ENCODE peak calls at places on chromosomes 16 and 17, in nine cellular contexts. W is adrenal gland; A is ELR; U is Panc1; S is NCI-H1417; G is T-helper 1 cell; I is NCI-H2081; E is activated CD8-positive, alpha-beta memory T cell treated with anti-CD3 and anti-CD28 coated beads, Interleukin-2, amount 50 U/mL, for 48 hours; X is activated T-cell treated with anti-CD3 and anti-CD28 coated beads, Interleukin-2, amount 50 U/mL, for 4 hours. R is an unnamed sample.
A peak's percentile ranks its signal among the peaks of the same experiment; 100 is the strongest.

GRCh38 chr17:81572499-81573030 is 20.4 kb upstream of the FAAP100 start:
- DNase-seq in X (no peak), E (no peak), U (no peak), A (no peak), I (no peak), S (no peak), G (no peak), W (no peak), R (no peak)

GRCh38 chr16:19127205-19127604 is 13.4 kb downstream of the ITPRIPL2 start:
- DNase-seq in U (no peak), E (no peak), S (no peak), G (no peak), X (no peak), W (no peak), I (no peak), A (no peak), R (no peak)

GRCh38 chr17:50272711-50273653 is 1.3 kb upstream of the TMEM92 start:
- DNase-seq in I (peak; percentile 29), G (no peak), W (peak; percentile 19), U (no peak), A (peak; percentile 60), S (peak; percentile 37), X (peak; percentile 43), E (peak; percentile 86), R (peak; percentile 67)

GRCh38 chr17:76420356-76421053 is 32.4 kb downstream of the UBE2O start:
- DNase-seq in I (no peak), E (no peak), G (no peak), U (no peak), W (no peak), S (no peak), X (no peak), A (no peak), R (no peak)

GRCh38 chr17:28616281-28616680 is 2.3 kb upstream of the RSKR start:
- DNase-seq in G (no peak), E (no peak), W (no peak), A (no peak), I (no peak), S (no peak), X (no peak), U (no peak), R (no peak)

GRCh38 chr16:68563631-68564366 is 24.7 kb downstream of the ZFP90 start:
- DNase-seq in X (no peak), I (no peak), U (no peak), G (no peak), A (peak; percentile 12), S (no peak), E (no peak), W (no peak), R (no peak)

GRCh38 chr16:54288592-54289241 is 2.1 kb upstream of the IRX3 start:
- DNase-seq in G (no peak), I (no peak), U (no peak), E (no peak), A (no peak), S (no peak), X (no peak), W (no peak), R (no peak)

GRCh38 chr16:84247844-84248243 is 8.0 kb upstream of the KCNG4 start:
- DNase-seq in W (no peak), U (no peak), S (no peak), A (peak; percentile 61), E (no peak), I (no peak), G (no peak), X (no peak), R (no peak)

GRCh38 chr17:7512824-7513540 is 28.8 kb downstream of the POLR2A start:
- DNase-seq in S (no peak), A (no peak), X (no peak), G (no peak), W (no peak), E (no peak), U (no peak), I (no peak), R (no peak)

GRCh38 chr17:19750835-19751234 is 2.7 kb upstream of the ALDH3A1 start:
- DNase-seq in E (no peak), S (no peak), G (no peak), I (no peak), U (no peak), A (peak; percentile 11), X (no peak), W (no peak), R (no peak)

GRCh38 chr17:72177738-72178137 is 56.9 kb downstream of the SOX9 start:
- DNase-seq in E (no peak), W (no peak), U (no peak), A (no peak), X (no peak), S (no peak), G (no peak), I (no peak), R (no peak)

GRCh38 chr17:82878545-82878944 is 38.7 kb upstream of the ZNF750 start:
- DNase-seq in S (no peak), A (no peak), U (no peak), W (no peak), X (no peak), I (no peak), G (no peak), E (no peak), R (no peak)

GRCh38 chr16:14333361-14333760 is 262.2 kb downstream of the MRTFB start:
- DNase-seq in X (no peak), E (no peak), G (no peak), U (no peak), I (no peak), S (no peak), W (no peak), A (no peak), R (no peak)

GRCh38 chr16:20879175-20880053 is 20.7 kb downstream of the DCUN1D3 start:
- DNase-seq in W (no peak), S (no peak), G (no peak), E (no peak), U (no peak), A (peak; percentile 68), X (no peak), I (no peak), R (no peak)

GRCh38 chr16:58485184-58485887 is 14.6 kb upstream of the NDRG4 start:
- DNase-seq in I (no peak), E (no peak), X (no peak), U (no peak), S (no peak), G (no peak), A (no peak), W (no peak), R (no peak)

GRCh38 chr16:84199097-84199496 is 8.1 kb downstream of the ADAD2 start:
- DNase-seq in E (no peak), U (no peak), A (no peak), G (no peak), I (no peak), W (no peak), X (no peak), S (no peak), R (no peak)

GRCh38 chr16:22220714-22221113 is 14.6 kb downstream of the EEF2K start:
- DNase-seq in I (no peak), X (no peak), S (no peak), A (no peak), U (no peak), E (no peak), W (peak; percentile 93), G (no peak), R (no peak)

GRCh38 chr17:2094891-2095535 is 40.1 kb downstream of the HIC1 start:
- DNase-seq in E (no peak), S (no peak), X (no peak), I (peak; percentile 60), G (no peak), A (peak; percentile 46), U (no peak), W (peak; percentile 70), R (no peak)

GRCh38 chr17:40329981-40330794 is 21.2 kb downstream of the RARA start:
- DNase-seq in X (no peak), U (no peak), S (no peak), A (no peak), I (peak; percentile 59), G (no peak), E (no peak), W (peak; percentile 83), R (no peak)

GRCh38 chr17:147796-148740 is 10.7 kb downstream of the SCGB1C2 start:
- DNase-seq in W (peak; percentile 12), A (no peak), G (no peak), E (peak; percentile 43), U (no peak), X (no peak), S (no peak), I (no peak), R (no peak)

GRCh38 chr17:78258323-78259229 is 27.1 kb downstream of the TMEM235 start:
- DNase-seq in G (peak; percentile 37), S (no peak), X (peak; percentile 71), U (no peak), W (peak; percentile 51), I (peak; percentile 62), E (peak; percentile 83), A (no peak), R (peak; percentile 82)

GRCh38 chr16:3050487-3050886 is 4.1 kb downstream of the MMP25 start:
- DNase-seq in U (no peak), I (no peak), X (no peak), A (no peak), S (no peak), E (no peak), W (no peak), G (no peak), R (no peak)

GRCh38 chr17:59600169-59600568 is 19.5 kb upstream of the CLTC start:
- DNase-seq in S (no peak), G (no peak), I (no peak), W (no peak), A (no peak), E (no peak), X (no peak), U (no peak), R (no peak)

GRCh38 chr16:583470-583814 is 6.4 kb upstream of the RAB40C start:
- DNase-seq in X (no peak), U (no peak), S (no peak), E (no peak), I (no peak), A (no peak), G (no peak), W (no peak), R (no peak)

GRCh38 chr17:55742272-55743102 is 8.4 kb upstream of the PCTP start:
- DNase-seq in G (no peak), E (no peak), I (no peak), U (no peak), X (no peak), A (no peak), S (no peak), W (no peak), R (no peak)

GRCh38 chr16:23145608-23146007 is 3.6 kb downstream of the USP31 start:
- DNase-seq in I (no peak), X (no peak), A (peak; percentile 77), S (no peak), U (no peak), E (no peak), G (no peak), W (no peak), R (no peak)

GRCh38 chr17:58530655-58531054 is 16.2 kb upstream of the MTMR4 start:
- DNase-seq in W (no peak), I (no peak), A (no peak), X (no peak), E (no peak), U (no peak), S (no peak), G (no peak), R (no peak)

GRCh38 chr16:17445421-17445820 is 25.3 kb downstream of the XYLT1 start:
- DNase-seq in W (no peak), X (no peak), E (no peak), A (no peak), U (no peak), I (no peak), G (no peak), S (no peak), R (no peak)

GRCh38 chr17:72822358-72823023 is 270.0 kb downstream of the SLC39A11 start:
- DNase-seq in W (no peak), I (no peak), X (no peak), S (no peak), E (no peak), G (no peak), A (no peak), U (no peak), R (no peak)

GRCh38 chr17:70332811-70333210 is 163.5 kb downstream of the KCNJ2 start:
- DNase-seq in E (no peak), A (no peak), U (no peak), S (no peak), W (no peak), X (no peak), I (no peak), G (no peak), R (no peak)

GRCh38 chr16:88195021-88195581 is 187.7 kb upstream of the ZNF469 start:
- DNase-seq in U (no peak), E (no peak), A (no peak), X (no peak), I (no peak), S (no peak), W (no peak), G (no peak), R (no peak)